ENCODE peak calls at places on chromosome 15, in seven cellular contexts. One of them, this sample, is unnamed.

GRCh38 chr15:56866798-56867197 is 51.6 kb upstream of the TCF12 start:
- DNase-seq in cardiac fibroblast: peak
- DNase-seq in GM23338: no peak
- DNase-seq in AG08396: no peak
- DNase-seq in activated T-cell treated with anti-CD3 and anti-CD28 coated beads for 1 hour: no peak
- DNase-seq in NCI-H1436: no peak
- DNase-seq in T-helper 2 cell: no peak
- DNase-seq in this sample: peak

GRCh38 chr15:63985221-63986184 is 60.8 kb downstream of the DAPK2 start:
- DNase-seq in AG08396: no peak
- DNase-seq in NCI-H1436: no peak
- DNase-seq in T-helper 2 cell: no peak
- DNase-seq in GM23338: no peak
- DNase-seq in cardiac fibroblast: no peak
- DNase-seq in activated T-cell treated with anti-CD3 and anti-CD28 coated beads for 1 hour: no peak
- DNase-seq in this sample: no peak

GRCh38 chr15:31483053-31483923 is 156.7 kb downstream of the KLF13 start:
- DNase-seq in cardiac fibroblast: no peak
- DNase-seq in NCI-H1436: no peak
- DNase-seq in activated T-cell treated with anti-CD3 and anti-CD28 coated beads for 1 hour: peak
- DNase-seq in AG08396: no peak
- DNase-seq in T-helper 2 cell: peak
- DNase-seq in GM23338: peak
- DNase-seq in this sample: no peak

GRCh38 chr15:62566248-62566647 is 401.2 kb upstream of the C2CD4B start:
- DNase-seq in GM23338: no peak
- DNase-seq in cardiac fibroblast: no peak
- DNase-seq in T-helper 2 cell: no peak
- DNase-seq in activated T-cell treated with anti-CD3 and anti-CD28 coated beads for 1 hour: no peak
- DNase-seq in NCI-H1436: no peak
- DNase-seq in AG08396: no peak
- DNase-seq in this sample: no peak

GRCh38 chr15:69766156-69766555 is 313.5 kb downstream of the RPLP1 start:
- DNase-seq in activated T-cell treated with anti-CD3 and anti-CD28 coated beads for 1 hour: no peak
- DNase-seq in cardiac fibroblast: no peak
- DNase-seq in T-helper 2 cell: no peak
- DNase-seq in NCI-H1436: no peak
- DNase-seq in AG08396: no peak
- DNase-seq in GM23338: no peak
- DNase-seq in this sample: no peak

GRCh38 chr15:81014446-81015093 is 13.8 kb downstream of the TLNRD1 start:
- DNase-seq in NCI-H1436: no peak
- DNase-seq in AG08396: no peak
- DNase-seq in activated T-cell treated with anti-CD3 and anti-CD28 coated beads for 1 hour: no peak
- DNase-seq in T-helper 2 cell: no peak
- DNase-seq in GM23338: no peak
- DNase-seq in cardiac fibroblast: peak
- DNase-seq in this sample: no peak

GRCh38 chr15:70530906-70531305 is 232.5 kb downstream of the UACA start:
- DNase-seq in T-helper 2 cell: no peak
- DNase-seq in AG08396: no peak
- DNase-seq in cardiac fibroblast: no peak
- DNase-seq in NCI-H1436: no peak
- DNase-seq in GM23338: no peak
- DNase-seq in activated T-cell treated with anti-CD3 and anti-CD28 coated beads for 1 hour: no peak
- DNase-seq in this sample: no peak

GRCh38 chr15:70336425-70337009 is 238.8 kb upstream of the TLE3 start:
- DNase-seq in cardiac fibroblast: no peak
- DNase-seq in GM23338: no peak
- DNase-seq in AG08396: no peak
- DNase-seq in NCI-H1436: no peak
- DNase-seq in T-helper 2 cell: no peak
- DNase-seq in activated T-cell treated with anti-CD3 and anti-CD28 coated beads for 1 hour: no peak
- DNase-seq in this sample: no peak

GRCh38 chr15:40441736-40442531 is 1.2 kb downstream of the BAHD1 start:
- DNase-seq in T-helper 2 cell: no peak
- DNase-seq in cardiac fibroblast: no peak
- DNase-seq in NCI-H1436: no peak
- DNase-seq in GM23338: peak
- DNase-seq in activated T-cell treated with anti-CD3 and anti-CD28 coated beads for 1 hour: peak
- DNase-seq in AG08396: no peak
- DNase-seq in this sample: no peak

This sample was measured in iris pigment epithelial cell.